ENCODE peak calls at places on chromosome 3, in six cellular contexts. One of them, this sample, is unnamed.

GRCh38 chr3:24853685-24854341 is 359.2 kb upstream of the THRB start:
- DNase-seq in GM12878: no peak
- DNase-seq in HepG2: no peak
- DNase-seq in mesendoderm: no peak
- DNase-seq in SK-N-MC: no peak
- DNase-seq in fibroblast of lung: no peak
- DNase-seq in this sample: no peak

GRCh38 chr3:141561426-141562034 is 74.7 kb downstream of the RASA2 start:
- DNase-seq in GM12878: no peak
- DNase-seq in HepG2: peak
- DNase-seq in mesendoderm: peak
- DNase-seq in SK-N-MC: peak
- DNase-seq in fibroblast of lung: peak
- DNase-seq in this sample: peak

GRCh38 chr3:98741121-98741716 is 21.9 kb upstream of the ST3GAL6 start:
- DNase-seq in GM12878: no peak
- DNase-seq in HepG2: peak
- DNase-seq in mesendoderm: peak
- DNase-seq in SK-N-MC: no peak
- DNase-seq in fibroblast of lung: peak
- DNase-seq in this sample: no peak

GRCh38 chr3:175672119-175672689 is 813.1 kb downstream of the NAALADL2 start:
- DNase-seq in GM12878: no peak
- DNase-seq in HepG2: no peak
- DNase-seq in mesendoderm: no peak
- DNase-seq in SK-N-MC: peak
- DNase-seq in fibroblast of lung: peak
- DNase-seq in this sample: no peak

GRCh38 chr3:48435774-48436476 is 4.0 kb downstream of the CCDC51 start:
- DNase-seq in GM12878: peak
- DNase-seq in HepG2: peak
- DNase-seq in mesendoderm: peak
- DNase-seq in SK-N-MC: peak
- DNase-seq in fibroblast of lung: peak
- DNase-seq in this sample: peak

GRCh38 chr3:117278424-117279190 is 569.0 kb downstream of the TUSC7 start:
- DNase-seq in GM12878: peak
- DNase-seq in HepG2: peak
- DNase-seq in mesendoderm: no peak
- DNase-seq in SK-N-MC: no peak
- DNase-seq in fibroblast of lung: peak
- DNase-seq in this sample: no peak

GRCh38 chr3:195098741-195099525 is 172.0 kb downstream of the XXYLT1 start:
- DNase-seq in GM12878: no peak
- DNase-seq in HepG2: no peak
- DNase-seq in mesendoderm: no peak
- DNase-seq in SK-N-MC: no peak
- DNase-seq in fibroblast of lung: no peak
- DNase-seq in this sample: no peak

GRCh38 chr3:88041005-88041404 is 17.8 kb downstream of the CGGBP1 start:
- DNase-seq in GM12878: no peak
- DNase-seq in HepG2: no peak
- DNase-seq in mesendoderm: peak
- DNase-seq in SK-N-MC: no peak
- DNase-seq in fibroblast of lung: no peak
- DNase-seq in this sample: no peak

GRCh38 chr3:44999782-45000181 is 23.7 kb downstream of the EXOSC7 start:
- DNase-seq in GM12878: no peak
- DNase-seq in HepG2: no peak
- DNase-seq in mesendoderm: no peak
- DNase-seq in SK-N-MC: no peak
- DNase-seq in fibroblast of lung: no peak
- DNase-seq in this sample: no peak

GRCh38 chr3:70049761-70050160 is 50.2 kb downstream of the SAMMSON start:
- DNase-seq in GM12878: no peak
- DNase-seq in HepG2: no peak
- DNase-seq in mesendoderm: no peak
- DNase-seq in SK-N-MC: no peak
- DNase-seq in fibroblast of lung: peak
- DNase-seq in this sample: no peak

GRCh38 chr3:20552605-20553275 is 366.7 kb upstream of the SGO1 start:
- DNase-seq in GM12878: no peak
- DNase-seq in HepG2: no peak
- DNase-seq in mesendoderm: no peak
- DNase-seq in SK-N-MC: no peak
- DNase-seq in fibroblast of lung: no peak
- DNase-seq in this sample: no peak

GRCh38 chr3:114566162-114566755 is 272.4 kb downstream of the TIGIT start:
- DNase-seq in GM12878: peak
- DNase-seq in HepG2: no peak
- DNase-seq in mesendoderm: no peak
- DNase-seq in SK-N-MC: no peak
- DNase-seq in fibroblast of lung: no peak
- DNase-seq in this sample: no peak

GRCh38 chr3:30004481-30004880 is 601.9 kb upstream of the TGFBR2 start:
- DNase-seq in GM12878: no peak
- DNase-seq in HepG2: no peak
- DNase-seq in mesendoderm: no peak
- DNase-seq in SK-N-MC: no peak
- DNase-seq in fibroblast of lung: no peak
- DNase-seq in this sample: no peak

GRCh38 chr3:50581459-50581842 is 12.1 kb downstream of the HEMK1 start:
- DNase-seq in GM12878: no peak
- DNase-seq in HepG2: no peak
- DNase-seq in mesendoderm: no peak
- DNase-seq in SK-N-MC: no peak
- DNase-seq in fibroblast of lung: no peak
- DNase-seq in this sample: no peak
- H3K9ac ChIP-seq in GM12878: no peak
- H3K9ac ChIP-seq in HepG2: no peak
- H3K9ac ChIP-seq in mesendoderm: no peak
- H3K9ac ChIP-seq in SK-N-MC: no peak
- H3K9ac ChIP-seq in fibroblast of lung: no peak
- H3K9ac ChIP-seq in this sample: no peak

DNA sequence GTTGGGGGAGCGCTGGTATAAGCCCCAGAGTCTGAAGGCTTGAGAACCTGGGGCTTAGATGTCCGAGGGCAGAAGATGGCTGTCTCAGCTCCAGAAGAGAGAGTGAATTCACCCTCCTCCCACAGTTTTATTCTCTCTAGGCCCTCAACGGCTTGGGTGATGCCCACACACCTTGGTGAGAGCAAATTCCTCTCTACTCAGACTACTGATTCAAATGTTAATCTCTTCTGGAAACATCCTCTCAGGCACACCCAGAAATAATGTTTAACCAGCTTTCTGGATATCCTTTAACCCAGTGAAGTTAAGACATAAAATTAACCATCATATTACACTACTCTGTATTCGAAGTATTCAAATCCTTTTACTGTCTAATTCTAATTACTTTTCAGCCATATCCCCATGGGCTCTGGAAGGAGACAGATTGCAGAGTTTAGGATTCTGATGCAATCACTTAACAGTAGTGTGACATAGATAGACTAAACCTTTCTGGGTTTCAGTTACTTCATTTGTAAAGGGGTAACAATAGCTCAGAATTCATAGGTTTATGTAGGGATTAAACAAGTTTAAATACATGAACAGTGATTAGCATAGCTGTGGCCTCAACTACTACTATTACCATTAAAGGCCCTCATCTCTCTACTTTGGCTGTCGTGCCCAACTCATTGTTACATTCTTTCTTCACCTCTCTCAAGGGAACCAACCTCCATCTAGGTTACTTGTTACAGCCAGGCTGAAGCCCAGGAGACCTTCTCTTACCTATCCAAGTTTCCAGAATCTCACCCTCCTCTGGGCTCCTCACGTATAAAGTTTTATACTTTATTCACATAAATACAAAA is 25.7 kb upstream of the ANO10 start:
- DNase-seq in GM12878: no peak
- DNase-seq in HepG2: no peak
- DNase-seq in mesendoderm: peak
- DNase-seq in SK-N-MC: no peak
- DNase-seq in fibroblast of lung: peak
- DNase-seq in this sample: no peak
- H3K9ac ChIP-seq in GM12878: no peak
- H3K9ac ChIP-seq in HepG2: no peak
- H3K9ac ChIP-seq in mesendoderm: no peak
- H3K9ac ChIP-seq in SK-N-MC: no peak
- H3K9ac ChIP-seq in fibroblast of lung: no peak
- H3K9ac ChIP-seq in this sample: no peak

DNA sequence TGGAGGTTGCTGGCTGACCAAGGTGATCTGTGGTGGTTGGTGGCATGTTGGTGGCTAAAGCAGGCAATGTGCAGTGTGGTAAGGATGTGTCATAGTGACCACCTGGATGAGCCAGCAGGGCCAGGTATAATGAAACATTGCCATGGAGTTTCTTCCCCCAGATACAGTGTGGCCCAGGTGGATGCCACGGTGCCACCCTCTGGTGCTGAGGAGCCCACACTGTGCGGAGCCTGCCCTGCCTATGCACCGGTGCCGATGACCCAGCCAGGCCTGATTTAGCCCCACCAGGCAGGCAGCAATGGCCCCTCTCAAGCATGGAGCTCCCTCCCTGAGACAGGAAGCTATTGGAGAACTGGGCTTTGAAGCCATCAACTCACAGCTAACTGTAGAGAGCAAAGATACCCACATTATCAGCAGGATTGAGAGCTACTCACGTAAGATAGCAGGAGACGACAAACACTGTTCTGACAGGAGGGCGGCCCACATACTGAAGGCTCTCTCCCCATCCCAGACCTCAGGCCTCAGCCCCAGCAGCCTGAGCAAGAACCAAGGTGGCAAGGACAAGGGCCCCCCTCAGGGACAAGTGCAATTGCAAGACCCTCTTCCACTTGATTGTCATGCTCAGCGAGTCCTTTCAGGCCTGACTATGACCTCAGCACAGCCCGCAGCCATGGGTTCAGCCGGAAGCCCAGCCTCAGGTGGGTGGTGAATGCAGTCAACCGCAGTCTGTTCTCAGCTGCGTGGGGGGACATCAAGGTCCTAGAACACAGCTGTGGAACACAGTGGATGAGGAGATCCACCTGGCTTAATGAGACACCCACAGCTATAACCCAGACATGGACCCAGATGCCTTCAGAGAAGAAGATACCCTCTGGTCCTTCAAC is 82.8 kb upstream of the CDV3 start:
- DNase-seq in GM12878: peak
- DNase-seq in HepG2: no peak
- DNase-seq in mesendoderm: no peak
- DNase-seq in SK-N-MC: no peak
- DNase-seq in fibroblast of lung: no peak
- DNase-seq in this sample: no peak
- H3K9ac ChIP-seq in GM12878: peak
- H3K9ac ChIP-seq in HepG2: no peak
- H3K9ac ChIP-seq in mesendoderm: no peak
- H3K9ac ChIP-seq in SK-N-MC: no peak
- H3K9ac ChIP-seq in fibroblast of lung: no peak
- H3K9ac ChIP-seq in this sample: no peak

GRCh38 chr3:107142171-107142570 is 235.1 kb upstream of the CCDC54 start:
- DNase-seq in GM12878: no peak
- DNase-seq in HepG2: no peak
- DNase-seq in mesendoderm: peak
- DNase-seq in SK-N-MC: no peak
- DNase-seq in fibroblast of lung: no peak
- DNase-seq in this sample: no peak
- H3K9ac ChIP-seq in GM12878: no peak
- H3K9ac ChIP-seq in HepG2: no peak
- H3K9ac ChIP-seq in mesendoderm: no peak
- H3K9ac ChIP-seq in SK-N-MC: no peak
- H3K9ac ChIP-seq in fibroblast of lung: no peak
- H3K9ac ChIP-seq in this sample: no peak

DNA sequence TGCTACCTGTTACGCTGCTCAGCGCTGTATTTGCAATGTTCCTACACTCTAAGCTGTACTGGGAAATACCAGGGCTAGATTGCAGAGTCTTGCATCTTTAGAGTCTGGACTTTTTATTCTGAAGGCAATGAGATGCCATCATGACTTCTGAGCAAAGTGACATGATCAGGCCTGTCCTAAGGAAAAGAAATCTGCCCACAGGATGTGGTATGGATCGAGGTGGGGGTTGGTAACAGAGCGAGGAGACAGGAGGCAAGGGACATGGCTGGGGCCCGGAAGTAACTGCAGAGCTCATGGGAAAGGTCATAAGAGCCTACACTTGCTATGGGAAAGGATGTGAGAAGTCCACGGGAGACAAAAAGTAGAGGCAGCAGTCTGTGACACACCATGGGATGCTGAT is 121.5 kb downstream of the OXNAD1 start:
- DNase-seq in GM12878: no peak
- DNase-seq in HepG2: no peak
- DNase-seq in mesendoderm: no peak
- DNase-seq in SK-N-MC: no peak
- DNase-seq in fibroblast of lung: no peak
- DNase-seq in this sample: no peak
- H3K9ac ChIP-seq in GM12878: no peak
- H3K9ac ChIP-seq in HepG2: no peak
- H3K9ac ChIP-seq in mesendoderm: no peak
- H3K9ac ChIP-seq in SK-N-MC: no peak
- H3K9ac ChIP-seq in fibroblast of lung: no peak
- H3K9ac ChIP-seq in this sample: no peak

GRCh38 chr3:178676077-178676476 is 139.8 kb downstream of the KCNMB2 start:
- DNase-seq in GM12878: no peak
- DNase-seq in HepG2: no peak
- DNase-seq in mesendoderm: no peak
- DNase-seq in SK-N-MC: no peak
- DNase-seq in fibroblast of lung: no peak
- DNase-seq in this sample: no peak
- H3K9ac ChIP-seq in GM12878: no peak
- H3K9ac ChIP-seq in HepG2: no peak
- H3K9ac ChIP-seq in mesendoderm: no peak
- H3K9ac ChIP-seq in SK-N-MC: no peak
- H3K9ac ChIP-seq in fibroblast of lung: no peak
- H3K9ac ChIP-seq in this sample: no peak

DNA sequence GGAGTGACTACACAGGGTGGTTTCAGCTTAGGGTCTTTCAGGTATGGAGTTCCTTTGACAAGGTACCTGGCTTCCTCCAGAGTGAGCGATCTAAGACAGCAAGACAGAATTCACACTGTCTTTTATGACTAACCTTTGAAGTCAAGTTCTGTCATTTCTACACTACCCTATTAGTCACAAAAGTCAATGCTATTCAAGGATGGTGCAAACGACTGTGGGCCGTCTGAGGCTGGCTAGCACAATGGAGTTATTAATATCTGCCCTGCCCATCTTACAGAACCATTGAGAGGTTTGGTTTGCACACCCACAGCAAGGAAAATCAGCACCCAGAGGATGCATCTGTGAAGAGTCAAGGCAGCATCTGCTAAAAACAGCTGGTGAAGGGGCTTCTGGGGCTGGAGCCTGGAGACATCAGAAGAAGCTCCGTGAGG is 62.9 kb upstream of the XCR1 start:
- DNase-seq in GM12878: no peak
- DNase-seq in HepG2: no peak
- DNase-seq in mesendoderm: no peak
- DNase-seq in SK-N-MC: no peak
- DNase-seq in fibroblast of lung: no peak
- DNase-seq in this sample: no peak
- H3K9ac ChIP-seq in GM12878: no peak
- H3K9ac ChIP-seq in HepG2: no peak
- H3K9ac ChIP-seq in mesendoderm: no peak
- H3K9ac ChIP-seq in SK-N-MC: no peak
- H3K9ac ChIP-seq in fibroblast of lung: no peak
- H3K9ac ChIP-seq in this sample: no peak

This sample was measured in neuronal stem cell.